ENCODE peak calls at places on chromosomes 4 and X, in nine cellular contexts. A, G, U, K, W, Y, D, O and V are unnamed samples.

GRCh38 chr4:142762280-142762679 is 83.8 kb downstream of the INPP4B start:
- DNase-seq in A (no peak), G (no peak), U (no peak), K (no peak), W (no peak), Y (no peak), D (no peak), O (no peak), V (no peak)

GRCh38 chr4:100805547-100805946 is 287.7 kb upstream of the EMCN start:
- DNase-seq in A (no peak), G (no peak), U (no peak), K (no peak), W (no peak), Y (no peak), D (no peak), O (no peak), V (no peak)

GRCh38 chr4:105208556-105208955 is 61.9 kb downstream of the TET2 start:
- DNase-seq in A (no peak), G (no peak), U (no peak), K (no peak), W (no peak), Y (no peak), D (no peak), O (no peak), V (no peak)

GRCh38 chrX:116272328-116272727 is 101.8 kb downstream of the AGTR2 start:
- DNase-seq in A (no peak), G (peak; percentile 69), U (no peak), K (no peak), W (peak; percentile 73), Y (peak; percentile 5), D (peak; percentile 61), O (peak; percentile 96), V (peak; percentile 95)

GRCh38 chrX:47854474-47854873 is 17.8 kb downstream of the ZNF81 start:
- DNase-seq in A (peak; percentile 48), G (peak; percentile 13), U (no peak), K (peak; percentile 21), W (peak; percentile 68), Y (peak; percentile 30), D (no peak), O (no peak), V (peak; percentile 17)

GRCh38 chr4:12791536-12791935 is 692.6 kb downstream of the RAB28 start:
- DNase-seq in A (no peak), G (no peak), U (no peak), K (no peak), W (no peak), Y (no peak), D (no peak), O (no peak), V (no peak)

GRCh38 chrX:100995469-100995868 is 26.0 kb downstream of the ARL13A start:
- DNase-seq in A (no peak), G (peak; percentile 93), U (no peak), K (no peak), W (peak; percentile 93), Y (peak; percentile 11), D (no peak), O (peak; percentile 79), V (peak; percentile 47)

GRCh38 chr4:89356086-89356485 is 48.5 kb upstream of the GPRIN3 start:
- DNase-seq in A (no peak), G (no peak), U (no peak), K (no peak), W (peak; percentile 6), Y (no peak), D (no peak), O (no peak), V (peak; percentile 44)

GRCh38 chr4:173827707-173828106 is 297.7 kb upstream of the HAND2 start:
- DNase-seq in A (no peak), G (no peak), U (no peak), K (no peak), W (no peak), Y (no peak), D (no peak), O (no peak), V (no peak)

GRCh38 chr4:106618920-106619319 is 250.3 kb upstream of the GIMD1 start:
- DNase-seq in A (no peak), G (no peak), U (no peak), K (no peak), W (peak; percentile 24), Y (no peak), D (no peak), O (peak; percentile 10), V (peak; percentile 24)

GRCh38 chrX:48071064-48071985 is at the start of gene ZNF630:
- DNase-seq in A (peak; percentile 87), G (peak; percentile 6), U (no peak), K (peak; percentile 79), W (peak; percentile 59), Y (peak; percentile 82), D (no peak), O (peak; percentile 70), V (no peak)

GRCh38 chr4:85953651-85954018 is 406.2 kb downstream of the MAPK10 start:
- DNase-seq in A (no peak), G (peak; percentile 19), U (no peak), K (no peak), W (peak; percentile 77), Y (peak; percentile 32), D (no peak), O (peak; percentile 81), V (peak; percentile 95)

GRCh38 chr4:102612824-102613366 is 111.7 kb downstream of the NFKB1 start:
- DNase-seq in A (no peak), G (no peak), U (no peak), K (no peak), W (no peak), Y (no peak), D (no peak), O (peak; percentile 91), V (peak; percentile 27)

GRCh38 chrX:16125520-16126149 is 2.3 kb downstream of the GRPR start:
- DNase-seq in A (peak; percentile 34), G (no peak), U (no peak), K (no peak), W (no peak), Y (peak; percentile 9), D (no peak), O (no peak), V (no peak)

GRCh38 chrX:84219551-84219950 is 31.6 kb upstream of the RPS6KA6 start:
- DNase-seq in A (no peak), G (no peak), U (no peak), K (no peak), W (no peak), Y (no peak), D (no peak), O (peak; percentile 55), V (peak; percentile 42)

DNA sequence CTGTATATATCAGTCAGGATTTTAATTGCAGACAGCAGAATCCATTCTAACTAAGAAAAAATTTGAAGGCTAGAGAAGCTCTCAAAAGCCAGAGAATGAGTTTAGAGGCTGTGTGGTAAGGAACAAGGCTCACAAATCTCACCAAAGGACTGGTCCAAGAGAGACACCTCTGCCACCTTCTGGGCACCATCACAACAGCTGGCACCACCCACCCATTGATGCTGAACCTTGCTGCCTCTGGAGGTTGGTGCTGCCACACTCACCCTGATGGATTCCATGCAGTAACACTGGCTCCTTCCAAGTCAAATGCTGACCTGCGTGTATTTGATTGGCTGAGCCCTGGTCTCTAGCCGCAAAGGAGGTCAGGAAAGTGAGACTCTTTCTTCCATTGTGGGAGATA is 100.8 kb downstream of the BEND2 start:
- DNase-seq in A (no peak), G (no peak), U (no peak), K (no peak), W (no peak), Y (no peak), D (no peak), O (no peak), V (no peak)
- TF ChIP-seq CTCF in A (no peak), G (no peak), U (no peak), K (no peak), W (no peak), Y (no peak), D (peak; percentile 18), O (no peak), V (no peak)

DNA sequence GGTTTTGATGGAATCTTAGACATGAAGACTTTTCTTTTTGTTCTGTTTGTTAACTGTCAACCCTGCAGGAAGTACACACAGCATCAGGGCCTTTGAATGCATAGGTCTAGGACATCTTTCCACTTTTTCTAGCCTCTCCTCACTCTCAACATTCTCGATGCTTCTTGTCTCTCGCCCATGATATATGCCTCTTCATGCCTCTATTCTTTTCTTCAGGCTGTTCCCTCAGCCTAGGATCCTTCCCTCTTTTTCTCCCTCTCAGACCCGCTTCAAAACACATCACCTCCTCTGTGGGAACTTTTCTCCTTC is 9.6 kb downstream of the PDGFC start:
- DNase-seq in A (no peak), G (no peak), U (no peak), K (no peak), W (no peak), Y (no peak), D (no peak), O (no peak), V (no peak)
- TF ChIP-seq CTCF in A (no peak), G (no peak), U (no peak), K (no peak), W (no peak), Y (no peak), D (no peak), O (no peak), V (no peak)

GRCh38 chr4:139315221-139315675 is 13.0 kb upstream of the NDUFC1 start:
- DNase-seq in A (no peak), G (no peak), U (no peak), K (no peak), W (no peak), Y (no peak), D (no peak), O (no peak), V (no peak)

GRCh38 chr4:139314047-139314800 is 11.9 kb upstream of the NDUFC1 start:
- DNase-seq in A (no peak), G (no peak), U (no peak), K (no peak), W (no peak), Y (no peak), D (no peak), O (no peak), V (no peak)

GRCh38 chr4:139316733-139317132 is 14.5 kb upstream of the NDUFC1 start:
- DNase-seq in A (no peak), G (no peak), U (no peak), K (no peak), W (no peak), Y (no peak), D (no peak), O (no peak), V (no peak)

GRCh38 chr4:139319571-139319970 is 17.3 kb upstream of the NDUFC1 start:
- DNase-seq in A (no peak), G (no peak), U (no peak), K (no peak), W (no peak), Y (no peak), D (no peak), O (no peak), V (no peak)

GRCh38 chr4:139317635-139318034 is 15.4 kb upstream of the NDUFC1 start:
- DNase-seq in A (no peak), G (no peak), U (no peak), K (no peak), W (no peak), Y (no peak), D (no peak), O (no peak), V (no peak)
- TF ChIP-seq CTCF in A (no peak), G (no peak), U (no peak), K (no peak), W (no peak), Y (no peak), D (no peak), O (no peak), V (no peak)

DNA sequence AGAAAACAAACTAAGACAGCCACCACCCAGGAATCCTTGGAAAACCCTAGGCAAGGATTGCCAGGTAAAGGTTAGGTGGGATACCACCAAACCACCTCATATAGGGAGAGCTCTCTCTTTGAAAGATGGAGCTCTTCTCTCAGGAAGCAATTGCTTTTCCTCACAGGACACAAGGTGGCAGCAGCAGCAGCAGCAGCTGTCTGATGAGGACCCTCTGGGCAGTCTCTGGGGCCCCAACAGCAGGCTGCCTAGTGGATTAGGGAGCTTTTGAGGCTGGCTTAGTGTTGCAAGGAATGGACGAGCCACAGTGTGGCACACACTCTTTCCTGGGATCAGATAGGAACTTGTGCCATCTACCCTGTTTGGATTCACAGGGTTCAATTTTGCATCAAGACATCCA is 41.4 kb upstream of the CHRDL1 start:
- DNase-seq in A (no peak), G (no peak), U (no peak), K (no peak), W (no peak), Y (no peak), D (no peak), O (no peak), V (no peak)
- TF ChIP-seq CTCF in A (no peak), G (no peak), U (no peak), K (no peak), W (peak; percentile 25), Y (peak; percentile 22), D (peak; percentile 24), O (peak; percentile 12), V (peak; percentile 7)